ENCODE peak calls at places on chromosomes 7 and 10, in five cellular contexts. One of them, this sample, is unnamed.

GRCh38 chr10:132422169-132422691 is 25.2 kb downstream of the PWWP2B start:
- DNase-seq in thoracic aorta: no peak
- DNase-seq in fibroblast of mammary gland: no peak
- DNase-seq in AG04450: no peak
- DNase-seq in GM23338: no peak
- DNase-seq in this sample: no peak

GRCh38 chr10:68742397-68742796 is 21.4 kb downstream of the CCAR1 start:
- DNase-seq in thoracic aorta: no peak
- DNase-seq in fibroblast of mammary gland: no peak
- DNase-seq in AG04450: no peak
- DNase-seq in GM23338: no peak
- DNase-seq in this sample: no peak

GRCh38 chr7:47361746-47362215 is 220.1 kb downstream of the TNS3 start:
- DNase-seq in thoracic aorta: no peak
- DNase-seq in fibroblast of mammary gland: peak
- DNase-seq in AG04450: peak
- DNase-seq in GM23338: no peak
- DNase-seq in this sample: no peak

GRCh38 chr7:128427289-128427891 is 17.6 kb upstream of the IMPDH1 start:
- DNase-seq in thoracic aorta: no peak
- DNase-seq in fibroblast of mammary gland: peak
- DNase-seq in AG04450: no peak
- DNase-seq in GM23338: peak
- DNase-seq in this sample: no peak

GRCh38 chr10:62946278-62946677 is 130.1 kb upstream of the EGR2 start:
- DNase-seq in thoracic aorta: no peak
- DNase-seq in fibroblast of mammary gland: no peak
- DNase-seq in AG04450: no peak
- DNase-seq in GM23338: no peak
- DNase-seq in this sample: no peak

GRCh38 chr7:106552645-106553445 is 108.1 kb downstream of the CCDC71L start:
- DNase-seq in thoracic aorta: no peak
- DNase-seq in fibroblast of mammary gland: no peak
- DNase-seq in AG04450: no peak
- DNase-seq in GM23338: no peak
- DNase-seq in this sample: no peak

GRCh38 chr7:28296571-28297483 is 115.5 kb upstream of the CREB5 start:
- DNase-seq in thoracic aorta: no peak
- DNase-seq in fibroblast of mammary gland: peak
- DNase-seq in AG04450: no peak
- DNase-seq in GM23338: peak
- DNase-seq in this sample: no peak

GRCh38 chr7:37833107-37833817 is 15.1 kb upstream of the NME8 start:
- DNase-seq in thoracic aorta: no peak
- DNase-seq in fibroblast of mammary gland: peak
- DNase-seq in AG04450: no peak
- DNase-seq in GM23338: peak
- DNase-seq in this sample: peak

GRCh38 chr10:101285519-101286070 is 56.3 kb upstream of the LBX1 start:
- DNase-seq in thoracic aorta: no peak
- DNase-seq in fibroblast of mammary gland: no peak
- DNase-seq in AG04450: no peak
- DNase-seq in GM23338: peak
- DNase-seq in this sample: no peak

GRCh38 chr10:110883924-110884323 is 12.2 kb downstream of the PDCD4 start:
- DNase-seq in thoracic aorta: no peak
- DNase-seq in fibroblast of mammary gland: no peak
- DNase-seq in AG04450: no peak
- DNase-seq in GM23338: no peak
- DNase-seq in this sample: no peak

GRCh38 chr10:5973069-5973468 is 4.3 kb downstream of the IL15RA start:
- DNase-seq in thoracic aorta: no peak
- DNase-seq in fibroblast of mammary gland: no peak
- DNase-seq in AG04450: no peak
- DNase-seq in GM23338: no peak
- DNase-seq in this sample: no peak

GRCh38 chr10:9762966-9763656 is 1254.6 kb upstream of the CELF2 start:
- DNase-seq in thoracic aorta: no peak
- DNase-seq in fibroblast of mammary gland: peak
- DNase-seq in AG04450: peak
- DNase-seq in GM23338: no peak
- DNase-seq in this sample: no peak

GRCh38 chr10:44911081-44911540 is at the start of gene TMEM72:
- DNase-seq in thoracic aorta: no peak
- DNase-seq in fibroblast of mammary gland: no peak
- DNase-seq in AG04450: no peak
- DNase-seq in GM23338: peak
- DNase-seq in this sample: no peak

GRCh38 chr7:24821045-24821853 is 64.0 kb upstream of the GSDME start:
- DNase-seq in thoracic aorta: peak
- DNase-seq in fibroblast of mammary gland: peak
- DNase-seq in AG04450: peak
- DNase-seq in GM23338: no peak
- DNase-seq in this sample: peak

GRCh38 chr7:84677386-84677785 is 482.8 kb upstream of the SEMA3A start:
- DNase-seq in thoracic aorta: no peak
- DNase-seq in fibroblast of mammary gland: peak
- DNase-seq in AG04450: no peak
- DNase-seq in GM23338: no peak
- DNase-seq in this sample: no peak

GRCh38 chr7:120990468-120991118 is 2.1 kb downstream of the CPED1 start:
- DNase-seq in thoracic aorta: no peak
- DNase-seq in fibroblast of mammary gland: no peak
- DNase-seq in AG04450: no peak
- DNase-seq in GM23338: no peak
- DNase-seq in this sample: no peak

GRCh38 chr10:130329792-130330191 is 193.6 kb downstream of the GLRX3 start:
- DNase-seq in thoracic aorta: no peak
- DNase-seq in fibroblast of mammary gland: no peak
- DNase-seq in AG04450: no peak
- DNase-seq in GM23338: no peak
- DNase-seq in this sample: no peak

GRCh38 chr10:104028146-104028545 is 57.5 kb downstream of the COL17A1 start:
- DNase-seq in thoracic aorta: no peak
- DNase-seq in fibroblast of mammary gland: peak
- DNase-seq in AG04450: no peak
- DNase-seq in GM23338: peak
- DNase-seq in this sample: peak

GRCh38 chr10:90856964-90857634 is 740 bp downstream of the HTR7 start:
- DNase-seq in thoracic aorta: no peak
- DNase-seq in fibroblast of mammary gland: no peak
- DNase-seq in AG04450: no peak
- DNase-seq in GM23338: peak
- DNase-seq in this sample: no peak

DNA sequence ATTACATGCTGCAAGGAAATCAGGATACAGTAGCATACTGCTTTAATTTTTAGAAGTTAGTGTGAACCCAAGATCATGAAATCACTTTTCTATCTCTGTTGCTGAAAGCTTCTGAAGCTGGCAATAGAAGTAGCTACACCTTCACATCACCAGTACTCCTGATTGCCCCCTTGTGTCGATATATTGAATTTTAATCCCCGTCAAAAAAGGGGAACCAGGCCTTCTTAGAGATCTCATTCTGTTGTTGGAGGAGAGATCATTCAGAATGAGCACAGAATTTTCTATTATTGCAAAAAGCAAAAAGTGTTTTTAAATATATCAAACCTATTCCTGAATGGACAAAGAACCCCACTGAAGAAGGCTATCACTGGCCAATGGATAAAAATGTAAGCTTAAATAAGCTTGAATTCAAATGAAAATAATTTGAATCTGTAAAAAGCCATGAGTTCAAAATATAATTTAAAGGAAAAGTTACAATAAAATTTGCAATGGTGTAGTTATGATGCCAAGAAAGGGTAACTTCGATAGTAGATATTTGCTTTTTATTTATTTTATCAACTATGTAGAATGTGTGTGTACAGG is 39.7 kb upstream of the TEX47 start:
- DNase-seq in thoracic aorta: no peak
- DNase-seq in fibroblast of mammary gland: peak
- DNase-seq in AG04450: no peak
- DNase-seq in GM23338: peak
- DNase-seq in this sample: no peak
- TF ChIP-seq CTCF in thoracic aorta: no peak
- TF ChIP-seq CTCF in fibroblast of mammary gland: peak
- TF ChIP-seq CTCF in AG04450: no peak
- TF ChIP-seq CTCF in GM23338: peak
- TF ChIP-seq CTCF in this sample: no peak

DNA sequence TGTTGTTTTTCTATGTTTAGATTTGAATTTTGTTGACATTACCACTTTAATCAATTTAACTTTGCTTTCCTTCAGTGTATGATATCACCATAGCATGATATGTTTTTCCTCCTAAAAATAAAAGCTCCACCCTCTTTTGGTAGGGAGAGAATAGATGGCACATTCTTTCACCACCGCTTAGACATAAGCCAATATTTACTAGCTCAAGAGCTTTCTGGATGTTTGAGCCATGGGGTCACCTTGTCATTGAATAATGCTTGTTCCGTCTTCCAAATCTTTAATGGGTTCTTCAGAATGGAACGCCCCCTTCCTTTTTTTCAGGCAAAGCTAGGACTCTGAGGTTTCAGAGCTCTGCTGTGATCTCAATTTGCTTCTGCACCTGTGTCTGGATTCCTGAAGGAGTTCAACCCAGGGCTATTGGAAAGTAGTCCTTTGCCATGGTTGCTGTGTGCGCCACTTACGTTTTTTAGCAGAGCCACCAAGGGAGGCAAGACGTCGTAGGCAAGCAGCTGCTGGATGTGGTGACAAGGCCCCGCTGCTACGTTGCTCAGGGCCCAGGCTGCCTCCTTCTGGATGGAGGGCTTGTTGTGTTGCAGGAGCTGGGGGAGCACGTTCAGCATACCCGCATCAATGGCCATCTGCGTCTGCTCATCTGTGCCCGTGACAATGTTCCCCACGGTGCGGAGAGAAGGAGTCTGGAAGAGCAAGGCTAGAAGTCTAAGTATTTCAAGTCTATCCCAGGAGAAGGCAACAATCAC is 23.3 kb downstream of the KPNA7 start:
- DNase-seq in thoracic aorta: no peak
- DNase-seq in fibroblast of mammary gland: no peak
- DNase-seq in AG04450: no peak
- DNase-seq in GM23338: peak
- DNase-seq in this sample: no peak
- TF ChIP-seq CTCF in thoracic aorta: no peak
- TF ChIP-seq CTCF in fibroblast of mammary gland: no peak
- TF ChIP-seq CTCF in AG04450: no peak
- TF ChIP-seq CTCF in GM23338: no peak
- TF ChIP-seq CTCF in this sample: no peak

GRCh38 chr7:46239856-46240255 is 318.8 kb upstream of the IGFBP3 start:
- DNase-seq in thoracic aorta: no peak
- DNase-seq in fibroblast of mammary gland: no peak
- DNase-seq in AG04450: peak
- DNase-seq in GM23338: no peak
- DNase-seq in this sample: no peak
- TF ChIP-seq CTCF in thoracic aorta: no peak
- TF ChIP-seq CTCF in fibroblast of mammary gland: no peak
- TF ChIP-seq CTCF in AG04450: no peak
- TF ChIP-seq CTCF in GM23338: no peak
- TF ChIP-seq CTCF in this sample: no peak

GRCh38 chr7:75971961-75972763 is 22.2 kb downstream of the TMEM120A start:
- DNase-seq in thoracic aorta: no peak
- DNase-seq in fibroblast of mammary gland: peak
- DNase-seq in AG04450: no peak
- DNase-seq in GM23338: peak
- DNase-seq in this sample: no peak
- TF ChIP-seq CTCF in thoracic aorta: no peak
- TF ChIP-seq CTCF in fibroblast of mammary gland: no peak
- TF ChIP-seq CTCF in AG04450: peak
- TF ChIP-seq CTCF in GM23338: peak
- TF ChIP-seq CTCF in this sample: no peak

GRCh38 chr10:58545427-58545826 is 32.8 kb downstream of the BICC1 start:
- DNase-seq in thoracic aorta: no peak
- DNase-seq in fibroblast of mammary gland: no peak
- DNase-seq in AG04450: no peak
- DNase-seq in GM23338: no peak
- DNase-seq in this sample: no peak

GRCh38 chr10:58546722-58547121 is 34.0 kb downstream of the BICC1 start:
- DNase-seq in thoracic aorta: no peak
- DNase-seq in fibroblast of mammary gland: no peak
- DNase-seq in AG04450: no peak
- DNase-seq in GM23338: no peak
- DNase-seq in this sample: no peak

GRCh38 chr10:58544135-58544534 is 31.5 kb downstream of the BICC1 start:
- DNase-seq in thoracic aorta: no peak
- DNase-seq in fibroblast of mammary gland: no peak
- DNase-seq in AG04450: no peak
- DNase-seq in GM23338: no peak
- DNase-seq in this sample: no peak

GRCh38 chr10:58546137-58546536 is 33.5 kb downstream of the BICC1 start:
- DNase-seq in thoracic aorta: no peak
- DNase-seq in fibroblast of mammary gland: no peak
- DNase-seq in AG04450: no peak
- DNase-seq in GM23338: no peak
- DNase-seq in this sample: no peak
- TF ChIP-seq CTCF in thoracic aorta: no peak
- TF ChIP-seq CTCF in fibroblast of mammary gland: no peak
- TF ChIP-seq CTCF in AG04450: no peak
- TF ChIP-seq CTCF in GM23338: no peak
- TF ChIP-seq CTCF in this sample: no peak

GRCh38 chr10:83806716-83807115 is 332.6 kb upstream of the GHITM start:
- DNase-seq in thoracic aorta: no peak
- DNase-seq in fibroblast of mammary gland: no peak
- DNase-seq in AG04450: no peak
- DNase-seq in GM23338: no peak
- DNase-seq in this sample: no peak

DNA sequence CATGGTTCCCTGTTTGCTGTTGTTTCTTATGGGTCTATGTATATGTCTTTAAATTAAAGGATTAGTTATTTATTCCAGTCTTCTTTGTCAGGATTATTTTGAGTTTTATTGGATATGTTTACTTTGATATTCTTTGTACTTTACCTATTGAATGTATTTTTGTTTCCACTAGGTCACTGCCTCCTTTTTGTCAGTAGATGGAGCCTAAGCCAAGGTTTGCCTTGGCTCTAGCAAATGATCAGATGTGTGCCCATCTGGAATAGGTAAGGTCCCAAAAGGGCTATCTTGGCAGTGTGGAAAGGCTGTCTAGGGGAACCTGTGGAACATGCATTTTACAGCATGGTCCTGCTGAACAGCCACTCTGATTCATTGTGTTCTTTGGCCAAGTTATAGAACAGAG is 337.3 kb upstream of the GHITM start:
- DNase-seq in thoracic aorta: no peak
- DNase-seq in fibroblast of mammary gland: no peak
- DNase-seq in AG04450: no peak
- DNase-seq in GM23338: peak
- DNase-seq in this sample: no peak
- TF ChIP-seq CTCF in thoracic aorta: no peak
- TF ChIP-seq CTCF in fibroblast of mammary gland: no peak
- TF ChIP-seq CTCF in AG04450: no peak
- TF ChIP-seq CTCF in GM23338: peak
- TF ChIP-seq CTCF in this sample: no peak

GRCh38 chr10:97612386-97612785 is 20.9 kb downstream of the MORN4 start:
- DNase-seq in thoracic aorta: no peak
- DNase-seq in fibroblast of mammary gland: peak
- DNase-seq in AG04450: peak
- DNase-seq in GM23338: peak
- DNase-seq in this sample: peak

GRCh38 chr10:97608991-97609561 is 19.6 kb downstream of the C10orf62 start:
- DNase-seq in thoracic aorta: no peak
- DNase-seq in fibroblast of mammary gland: no peak
- DNase-seq in AG04450: no peak
- DNase-seq in GM23338: no peak
- DNase-seq in this sample: no peak

GRCh38 chr10:97607076-97607635 is 17.6 kb downstream of the C10orf62 start:
- DNase-seq in thoracic aorta: no peak
- DNase-seq in fibroblast of mammary gland: no peak
- DNase-seq in AG04450: no peak
- DNase-seq in GM23338: no peak
- DNase-seq in this sample: no peak

GRCh38 chr10:97611473-97611872 is 21.8 kb downstream of the MORN4 start:
- DNase-seq in thoracic aorta: no peak
- DNase-seq in fibroblast of mammary gland: no peak
- DNase-seq in AG04450: no peak
- DNase-seq in GM23338: no peak
- DNase-seq in this sample: no peak
- TF ChIP-seq CTCF in thoracic aorta: no peak
- TF ChIP-seq CTCF in fibroblast of mammary gland: no peak
- TF ChIP-seq CTCF in AG04450: no peak
- TF ChIP-seq CTCF in GM23338: no peak
- TF ChIP-seq CTCF in this sample: no peak